ENCODE peak calls at places on chromosomes 5 and 9, in nine cellular contexts. N, V, K, W, E, I, S, T and X are unnamed samples.

GRCh38 chr9:5839572-5839902 is 6.6 kb upstream of the ERMP1 start:
- DNase-seq in S (no peak), V (no peak), W (no peak), N (no peak), I (no peak), E (no peak), T (no peak), K (no peak), X (no peak)

GRCh38 chr9:105679406-105680022 is 14.8 kb upstream of the TMEM38B start:
- DNase-seq in T (no peak), W (no peak), V (no peak), N (no peak), K (no peak), S (no peak), E (no peak), I (no peak), X (no peak)

GRCh38 chr5:78000191-78000590 is 224.1 kb upstream of the TBCA start:
- DNase-seq in S (no peak), W (no peak), T (no peak), N (no peak), E (no peak), K (no peak), V (no peak), I (no peak), X (no peak)

GRCh38 chr9:134764870-134765269 is 115.7 kb upstream of the FCN2 start:
- DNase-seq in V (no peak), E (no peak), K (no peak), T (no peak), I (no peak), W (no peak), S (no peak), N (no peak), X (no peak)

GRCh38 chr5:64869419-64869818 is 100.7 kb downstream of the CWC27 start:
- DNase-seq in S (no peak), V (no peak), N (peak), K (peak), W (no peak), T (peak), E (peak), I (peak), X (no peak)

GRCh38 chr5:62632181-62632580 is 53.6 kb downstream of the LRRC70 start:
- DNase-seq in S (no peak), N (no peak), E (no peak), W (no peak), K (no peak), V (no peak), T (no peak), I (no peak), X (no peak)

GRCh38 chr9:32551491-32552049 is 557 bp upstream of the SMIM27 start:
- DNase-seq in K (no peak), E (no peak), W (peak), I (peak), T (no peak), V (peak), N (no peak), S (no peak), X (no peak)

GRCh38 chr9:121738969-121739368 is 87.5 kb downstream of the DAB2IP start:
- DNase-seq in E (no peak), I (no peak), T (no peak), K (no peak), V (no peak), S (no peak), N (peak), W (peak), X (no peak)

GRCh38 chr9:16213781-16214515 is 656.5 kb downstream of the BNC2 start:
- DNase-seq in I (no peak), V (no peak), K (peak), W (peak), E (peak), S (no peak), N (peak), T (peak), X (no peak)

GRCh38 chr5:16493261-16493660 is 27.7 kb upstream of the ZNF622 start:
- DNase-seq in N (no peak), I (no peak), K (no peak), T (peak), S (no peak), W (no peak), E (peak), V (no peak), X (no peak)

GRCh38 chr5:181190711-181191525 is 14.1 kb downstream of the TRIM7 start:
- DNase-seq in K (no peak), I (no peak), N (no peak), E (peak), T (no peak), S (no peak), W (peak), V (peak), X (peak)

GRCh38 chr9:5879419-5880181 is 11.1 kb upstream of the MLANA start:
- DNase-seq in V (no peak), W (no peak), N (no peak), I (peak), E (peak), T (peak), S (no peak), K (peak), X (no peak)

GRCh38 chr5:127019928-127020327 is 10.4 kb downstream of the MARCHF3 start:
- DNase-seq in K (no peak), W (no peak), V (no peak), S (no peak), E (peak), I (no peak), T (no peak), N (no peak), X (no peak)

GRCh38 chr9:24036459-24036858 is 210.4 kb upstream of the ELAVL2 start:
- DNase-seq in I (no peak), S (no peak), K (no peak), V (no peak), N (no peak), E (no peak), T (no peak), W (no peak), X (no peak)

GRCh38 chr9:127175319-127175715 is 52.9 kb upstream of the ANGPTL2 start:
- DNase-seq in N (no peak), V (no peak), I (no peak), S (no peak), T (no peak), W (no peak), E (no peak), K (no peak), X (no peak)

GRCh38 chr5:89556215-89557009 is 673.4 kb upstream of the MEF2C start:
- DNase-seq in S (no peak), V (no peak), T (peak), K (peak), N (peak), I (peak), W (no peak), E (peak), X (peak)

GRCh38 chr9:73037613-73038012 is 84.8 kb upstream of the ALDH1A1 start:
- DNase-seq in E (no peak), K (no peak), S (no peak), V (no peak), N (no peak), I (no peak), T (peak), W (no peak), X (peak)

GRCh38 chr5:95044096-95044495 is 240.8 kb downstream of the MCTP1 start:
- DNase-seq in S (no peak), N (no peak), V (no peak), E (no peak), K (no peak), W (no peak), T (no peak), I (no peak), X (no peak)

GRCh38 chr9:34119713-34120112 is 6.8 kb downstream of the DCAF12 start:
- DNase-seq in V (no peak), I (no peak), S (no peak), T (no peak), K (no peak), N (no peak), E (no peak), W (no peak), X (no peak)

GRCh38 chr9:93098236-93098946 is 2.4 kb downstream of the CARD19 start:
- DNase-seq in S (peak), T (peak), E (peak), V (no peak), W (peak), I (peak), K (peak), N (peak), X (peak)

GRCh38 chr9:125894566-125894965 is 147.4 kb downstream of the PBX3 start:
- DNase-seq in E (no peak), W (no peak), S (no peak), T (no peak), V (no peak), K (no peak), I (no peak), N (no peak), X (no peak)

GRCh38 chr5:68344447-68345111 is 129.0 kb downstream of the PIK3R1 start:
- DNase-seq in V (no peak), E (peak), T (peak), K (no peak), S (no peak), I (no peak), W (no peak), N (no peak), X (peak)

GRCh38 chr5:98839469-98840383 is 66.3 kb downstream of the RGMB start:
- DNase-seq in K (no peak), I (no peak), N (no peak), S (no peak), W (no peak), T (no peak), E (no peak), V (no peak), X (no peak)

GRCh38 chr5:130546216-130546615 is 618.8 kb downstream of the HINT1 start:
- DNase-seq in N (no peak), V (no peak), E (peak), K (no peak), S (no peak), T (peak), W (no peak), I (no peak), X (no peak)

GRCh38 chr9:98706651-98707103 is 2.1 kb downstream of the GABBR2 start:
- DNase-seq in N (no peak), S (no peak), E (no peak), V (no peak), I (no peak), T (no peak), W (no peak), K (no peak), X (peak)

GRCh38 chr9:761155-761792 is 80.2 kb upstream of the DMRT1 start:
- DNase-seq in N (peak), K (no peak), S (no peak), E (no peak), V (no peak), I (no peak), T (no peak), W (no peak), X (no peak)

GRCh38 chr5:148033138-148033537 is 30.6 kb upstream of the SPINK5 start:
- DNase-seq in I (no peak), W (no peak), S (no peak), N (no peak), T (peak), K (no peak), E (peak), V (no peak), X (no peak)

GRCh38 chr5:81980160-81980559 is 8.3 kb downstream of the ATG10 start:
- DNase-seq in S (no peak), N (no peak), K (no peak), V (no peak), T (no peak), W (no peak), E (no peak), I (no peak), X (no peak)

GRCh38 chr5:163259495-163259894 is 177.9 kb upstream of the CCNG1 start:
- DNase-seq in S (no peak), T (no peak), N (no peak), I (no peak), K (no peak), V (no peak), E (no peak), W (no peak), X (no peak)

DNA sequence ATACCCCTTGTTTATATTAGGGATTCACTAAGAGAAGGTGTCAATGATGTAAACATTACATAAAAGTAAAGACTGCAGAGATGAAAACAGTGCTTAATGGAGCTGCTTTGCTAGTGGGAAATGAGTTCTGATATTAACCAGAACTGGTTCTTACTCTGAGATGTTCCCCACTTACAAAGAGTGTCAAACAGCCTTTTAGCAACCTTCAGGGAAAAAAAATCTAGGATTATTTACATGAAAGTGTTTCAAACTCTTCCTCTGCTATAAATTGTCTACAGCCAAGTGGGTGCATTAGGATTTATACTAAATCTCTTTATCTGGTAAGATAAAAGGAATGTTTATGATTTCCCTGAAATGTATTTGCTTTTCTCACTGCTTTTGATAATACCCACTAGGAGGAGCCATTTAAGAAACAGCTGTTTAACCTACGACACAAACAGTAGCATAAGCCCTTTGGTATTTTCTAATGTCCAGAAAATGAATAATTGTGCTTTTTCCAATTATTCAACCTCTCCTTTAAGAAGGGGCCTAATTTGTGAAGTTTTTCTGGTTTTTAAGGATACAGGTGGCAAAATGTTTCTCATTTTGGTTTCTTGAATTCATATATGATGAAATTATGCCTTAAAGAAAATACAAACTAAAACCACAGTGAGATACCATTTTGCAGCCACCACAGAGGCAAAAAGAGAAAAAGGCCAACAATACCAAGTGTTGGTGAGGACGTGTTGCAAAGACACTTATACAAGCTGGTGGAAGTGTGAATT is 186.3 kb downstream of the TLE4 start:
- DNase-seq in N (no peak), E (no peak), W (no peak), T (no peak), S (no peak), I (no peak), K (no peak), V (no peak), X (no peak)
- TF ChIP-seq CTCF in N (peak), E (peak), W (peak), T (peak), S (no peak), I (no peak), K (peak), V (peak), X (no peak)

GRCh38 chr5:133727636-133728035 is 115.3 kb upstream of the FSTL4 start:
- DNase-seq in S (no peak), V (no peak), T (no peak), K (no peak), W (no peak), I (no peak), N (no peak), E (no peak), X (no peak)
- TF ChIP-seq CTCF in S (no peak), V (no peak), T (no peak), K (no peak), W (no peak), I (no peak), N (no peak), E (no peak), X (no peak)

GRCh38 chr5:133460172-133460758 is 152.1 kb downstream of the FSTL4 start:
- DNase-seq in W (no peak), V (peak), K (no peak), E (peak), S (no peak), I (peak), T (peak), N (no peak), X (peak)

GRCh38 chr5:133457439-133457838 is 154.9 kb downstream of the FSTL4 start:
- DNase-seq in E (no peak), T (no peak), I (no peak), W (no peak), S (no peak), K (no peak), V (no peak), N (no peak), X (no peak)

GRCh38 chr5:133458435-133458834 is 153.9 kb downstream of the FSTL4 start:
- DNase-seq in W (no peak), K (no peak), V (no peak), I (no peak), S (no peak), E (no peak), N (no peak), T (no peak), X (no peak)

GRCh38 chr5:133457956-133458355 is 154.4 kb downstream of the FSTL4 start:
- DNase-seq in S (no peak), I (no peak), T (no peak), V (no peak), N (no peak), W (no peak), E (no peak), K (no peak), X (no peak)

DNA sequence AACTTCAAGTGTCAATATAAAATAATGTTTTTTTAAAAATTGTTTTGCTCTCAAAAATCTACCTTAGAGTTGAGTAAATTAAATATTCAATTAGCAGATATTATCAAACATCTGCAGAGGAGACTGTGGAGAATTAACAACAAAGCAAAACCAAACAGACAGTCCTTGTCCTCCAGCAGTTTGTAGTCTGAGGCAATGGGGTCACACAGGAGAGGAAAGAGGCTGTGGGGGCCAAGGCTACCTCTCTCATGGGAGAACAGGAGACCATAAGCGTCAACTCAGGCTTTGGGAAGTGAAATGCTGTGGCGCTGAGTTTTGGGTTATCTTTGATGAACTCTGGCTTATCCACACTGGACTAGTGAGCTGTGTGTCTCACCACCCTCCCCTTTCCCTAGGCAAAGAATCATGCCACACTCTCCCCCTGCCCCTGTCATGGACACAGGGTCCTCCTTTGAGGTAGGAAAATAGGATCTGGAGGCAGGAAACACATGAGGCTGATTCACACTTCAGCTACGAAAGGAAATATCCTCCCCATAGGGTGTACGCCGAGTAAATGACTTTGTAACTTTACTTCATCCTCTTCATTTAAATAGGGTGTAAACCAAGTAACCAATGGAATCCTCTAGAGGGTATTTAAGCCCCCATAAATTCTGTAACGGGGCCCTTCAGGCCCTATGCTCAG is 152.7 kb downstream of the FSTL4 start:
- DNase-seq in W (no peak), K (no peak), T (no peak), I (no peak), E (no peak), S (no peak), V (no peak), N (no peak), X (no peak)
- TF ChIP-seq CTCF in W (no peak), K (no peak), T (no peak), I (no peak), E (no peak), S (no peak), V (no peak), N (no peak), X (no peak)

GRCh38 chr5:10522224-10522611 is 41.7 kb upstream of the ANKRD33B start:
- DNase-seq in T (no peak), K (no peak), S (no peak), W (no peak), E (no peak), V (no peak), N (no peak), I (no peak), X (no peak)

GRCh38 chr5:10528056-10528816 is 35.6 kb upstream of the ANKRD33B start:
- DNase-seq in N (no peak), T (peak), K (peak), S (no peak), V (no peak), W (no peak), E (peak), I (no peak), X (no peak)

GRCh38 chr5:10527281-10527950 is 36.5 kb upstream of the ANKRD33B start:
- DNase-seq in W (no peak), N (no peak), S (no peak), K (no peak), E (no peak), I (no peak), T (no peak), V (no peak), X (no peak)

GRCh38 chr5:10524376-10525123 is 39.3 kb upstream of the ANKRD33B start:
- DNase-seq in I (no peak), S (peak), W (no peak), K (peak), E (no peak), V (no peak), T (peak), N (peak), X (no peak)

GRCh38 chr5:10525124-10525495 is 38.8 kb upstream of the ANKRD33B start:
- DNase-seq in N (no peak), V (no peak), T (no peak), W (no peak), I (no peak), S (no peak), K (no peak), E (no peak), X (no peak)
- TF ChIP-seq CTCF in N (no peak), V (no peak), T (no peak), W (no peak), I (no peak), S (no peak), K (no peak), E (no peak), X (no peak)

GRCh38 chr5:143016777-143017374 is 246.7 kb downstream of the ARHGAP26 start:
- DNase-seq in E (peak), K (no peak), I (no peak), V (peak), N (no peak), S (no peak), T (peak), W (peak), X (peak)
- TF ChIP-seq CTCF in E (peak), K (peak), I (peak), V (peak), N (peak), S (peak), T (peak), W (peak), X (peak)

GRCh38 chr9:89623925-89624420 is 19.2 kb downstream of the GADD45G start:
- DNase-seq in S (peak), W (no peak), E (no peak), N (no peak), V (no peak), I (no peak), K (no peak), T (no peak), X (no peak)
- TF ChIP-seq CTCF in S (peak), W (no peak), E (no peak), N (no peak), V (no peak), I (no peak), K (no peak), T (no peak), X (no peak)

GRCh38 chr9:36866840-36867239 is 167.2 kb downstream of the PAX5 start:
- DNase-seq in S (no peak), W (no peak), I (no peak), K (no peak), N (no peak), V (no peak), T (no peak), E (no peak), X (no peak)
- TF ChIP-seq CTCF in S (no peak), W (no peak), I (peak), K (no peak), N (no peak), V (no peak), T (no peak), E (no peak), X (no peak)

GRCh38 chr9:129480227-129480626 is 140.7 kb downstream of the C9orf50 start:
- DNase-seq in I (no peak), W (peak), T (no peak), E (no peak), N (no peak), V (no peak), K (no peak), S (no peak), X (no peak)
- TF ChIP-seq CTCF in I (no peak), W (peak), T (no peak), E (no peak), N (no peak), V (no peak), K (no peak), S (no peak), X (no peak)

DNA sequence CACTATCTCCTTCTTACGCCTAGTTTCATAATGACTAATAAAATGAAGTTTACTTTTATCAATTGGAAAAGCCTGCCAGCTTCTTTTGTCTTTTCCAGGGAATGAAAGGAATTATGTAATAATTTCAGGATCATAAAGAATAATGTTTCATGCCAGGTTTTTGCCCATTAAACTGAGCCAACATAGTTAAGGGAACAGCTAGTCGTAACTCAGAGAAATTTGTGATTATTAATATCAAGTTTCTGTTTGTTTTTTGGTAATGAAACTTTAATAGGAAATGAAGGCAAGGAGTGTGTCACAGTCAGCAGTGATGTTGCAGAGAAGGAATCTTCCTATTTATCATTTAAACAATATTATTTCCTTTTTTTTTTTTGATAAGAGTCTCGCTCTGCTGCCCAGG is 10.7 kb downstream of the NFIL3 start:
- DNase-seq in E (no peak), V (no peak), N (no peak), W (no peak), T (no peak), I (no peak), S (no peak), K (no peak), X (no peak)
- TF ChIP-seq CTCF in E (no peak), V (no peak), N (no peak), W (no peak), T (no peak), I (no peak), S (no peak), K (no peak), X (no peak)